ENCODE peak calls at places on chromosomes 11 and 22, in eight cellular contexts. One of them, this sample, is unnamed.

GRCh38 chr22:32803020-32803758 is 1.7 kb downstream of the TIMP3 start:
- DNase-seq in sigmoid colon: peak
- DNase-seq in transverse colon: no peak
- DNase-seq in GM12891: no peak
- DNase-seq in HCT116: no peak
- DNase-seq in K562: no peak
- DNase-seq in suprapubic skin: no peak
- DNase-seq in HepG2: no peak
- DNase-seq in this sample: no peak

GRCh38 chr11:65356394-65356972 is 1.9 kb downstream of the TIGD3 start:
- DNase-seq in transverse colon: no peak
- DNase-seq in HepG2: no peak
- DNase-seq in GM12891: no peak
- DNase-seq in sigmoid colon: no peak
- DNase-seq in suprapubic skin: no peak
- DNase-seq in K562: no peak
- DNase-seq in HCT116: no peak
- DNase-seq in this sample: no peak

GRCh38 chr11:127199306-127199801 is 198.8 kb upstream of the KIRREL3 start:
- DNase-seq in sigmoid colon: no peak
- DNase-seq in K562: no peak
- DNase-seq in HCT116: no peak
- DNase-seq in transverse colon: no peak
- DNase-seq in suprapubic skin: no peak
- DNase-seq in GM12891: no peak
- DNase-seq in HepG2: no peak
- DNase-seq in this sample: no peak

GRCh38 chr11:65444314-65445051 is 21.9 kb downstream of the NEAT1 start:
- DNase-seq in suprapubic skin: no peak
- DNase-seq in K562: no peak
- DNase-seq in transverse colon: no peak
- DNase-seq in sigmoid colon: peak
- DNase-seq in HCT116: no peak
- DNase-seq in GM12891: no peak
- DNase-seq in HepG2: no peak
- DNase-seq in this sample: no peak

GRCh38 chr11:123137496-123138270 is 57.4 kb downstream of the CLMP start:
- DNase-seq in K562: no peak
- DNase-seq in suprapubic skin: peak
- DNase-seq in HCT116: no peak
- DNase-seq in transverse colon: peak
- DNase-seq in sigmoid colon: peak
- DNase-seq in GM12891: peak
- DNase-seq in HepG2: no peak
- DNase-seq in this sample: no peak

GRCh38 chr22:27489265-27489675 is 312.3 kb downstream of the MN1 start:
- DNase-seq in GM12891: no peak
- DNase-seq in HCT116: no peak
- DNase-seq in K562: no peak
- DNase-seq in transverse colon: peak
- DNase-seq in suprapubic skin: no peak
- DNase-seq in HepG2: peak
- DNase-seq in sigmoid colon: no peak
- DNase-seq in this sample: no peak

GRCh38 chr11:68317147-68317785 is 4.9 kb downstream of the LRP5 start:
- DNase-seq in HCT116: no peak
- DNase-seq in suprapubic skin: no peak
- DNase-seq in sigmoid colon: no peak
- DNase-seq in HepG2: no peak
- DNase-seq in transverse colon: no peak
- DNase-seq in K562: no peak
- DNase-seq in GM12891: no peak
- DNase-seq in this sample: no peak

GRCh38 chr11:1876361-1877063 is 15.2 kb downstream of the PRR33 start:
- DNase-seq in transverse colon: peak
- DNase-seq in suprapubic skin: peak
- DNase-seq in GM12891: peak
- DNase-seq in HepG2: peak
- DNase-seq in sigmoid colon: peak
- DNase-seq in K562: peak
- DNase-seq in HCT116: no peak
- DNase-seq in this sample: peak

GRCh38 chr11:93032580-93032979 is 63.1 kb downstream of the MTNR1B start:
- DNase-seq in GM12891: no peak
- DNase-seq in suprapubic skin: no peak
- DNase-seq in transverse colon: no peak
- DNase-seq in HCT116: no peak
- DNase-seq in HepG2: no peak
- DNase-seq in sigmoid colon: no peak
- DNase-seq in K562: no peak
- DNase-seq in this sample: no peak

GRCh38 chr11:59201376-59201775 is 11.4 kb downstream of the MPEG1 start:
- DNase-seq in HCT116: no peak
- DNase-seq in suprapubic skin: no peak
- DNase-seq in HepG2: peak
- DNase-seq in sigmoid colon: no peak
- DNase-seq in K562: peak
- DNase-seq in GM12891: no peak
- DNase-seq in transverse colon: no peak
- DNase-seq in this sample: no peak

GRCh38 chr11:1227551-1228182 is 4.8 kb downstream of the MUC5B start:
- DNase-seq in HepG2: no peak
- DNase-seq in sigmoid colon: peak
- DNase-seq in suprapubic skin: peak
- DNase-seq in GM12891: no peak
- DNase-seq in transverse colon: peak
- DNase-seq in K562: no peak
- DNase-seq in HCT116: no peak
- DNase-seq in this sample: peak

GRCh38 chr11:12900496-12900895 is 108.6 kb upstream of the RASSF10 start:
- DNase-seq in HepG2: peak
- DNase-seq in HCT116: no peak
- DNase-seq in GM12891: no peak
- DNase-seq in transverse colon: no peak
- DNase-seq in sigmoid colon: no peak
- DNase-seq in suprapubic skin: no peak
- DNase-seq in K562: peak
- DNase-seq in this sample: no peak

GRCh38 chr22:17726561-17727243 is 47.6 kb downstream of the BID start:
- DNase-seq in K562: no peak
- DNase-seq in sigmoid colon: no peak
- DNase-seq in HepG2: no peak
- DNase-seq in suprapubic skin: no peak
- DNase-seq in HCT116: no peak
- DNase-seq in GM12891: no peak
- DNase-seq in transverse colon: no peak
- DNase-seq in this sample: no peak

GRCh38 chr22:20606041-20606783 is 98.8 kb downstream of the MED15 start:
- DNase-seq in suprapubic skin: no peak
- DNase-seq in HepG2: peak
- DNase-seq in GM12891: peak
- DNase-seq in transverse colon: peak
- DNase-seq in HCT116: peak
- DNase-seq in sigmoid colon: no peak
- DNase-seq in K562: peak
- DNase-seq in this sample: peak

GRCh38 chr11:128481135-128481534 is 106.2 kb downstream of the ETS1 start:
- DNase-seq in K562: no peak
- DNase-seq in transverse colon: no peak
- DNase-seq in GM12891: no peak
- DNase-seq in sigmoid colon: no peak
- DNase-seq in HepG2: no peak
- DNase-seq in HCT116: no peak
- DNase-seq in suprapubic skin: no peak
- DNase-seq in this sample: no peak

GRCh38 chr11:8317164-8317563 is 53.5 kb upstream of the LMO1 start:
- DNase-seq in K562: no peak
- DNase-seq in HCT116: no peak
- DNase-seq in sigmoid colon: peak
- DNase-seq in HepG2: no peak
- DNase-seq in transverse colon: no peak
- DNase-seq in suprapubic skin: no peak
- DNase-seq in GM12891: no peak
- DNase-seq in this sample: no peak

GRCh38 chr11:130208241-130209127 is 48.9 kb downstream of the ST14 start:
- DNase-seq in suprapubic skin: no peak
- DNase-seq in sigmoid colon: peak
- DNase-seq in HepG2: no peak
- DNase-seq in HCT116: no peak
- DNase-seq in K562: no peak
- DNase-seq in GM12891: no peak
- DNase-seq in transverse colon: peak
- DNase-seq in this sample: no peak

GRCh38 chr22:23180301-23180892 is at the start of gene BCR:
- DNase-seq in K562: peak
- DNase-seq in suprapubic skin: no peak
- DNase-seq in GM12891: peak
- DNase-seq in transverse colon: peak
- DNase-seq in HepG2: no peak
- DNase-seq in HCT116: peak
- DNase-seq in sigmoid colon: peak
- DNase-seq in this sample: peak

GRCh38 chr11:78290293-78291176 is 101.8 kb downstream of the USP35 start:
- DNase-seq in suprapubic skin: no peak
- DNase-seq in K562: peak
- DNase-seq in GM12891: no peak
- DNase-seq in HepG2: peak
- DNase-seq in transverse colon: no peak
- DNase-seq in sigmoid colon: no peak
- DNase-seq in HCT116: no peak
- DNase-seq in this sample: no peak

GRCh38 chr11:118227865-118228785 is 3.3 kb upstream of the JAML start:
- DNase-seq in sigmoid colon: no peak
- DNase-seq in HepG2: no peak
- DNase-seq in suprapubic skin: no peak
- DNase-seq in K562: no peak
- DNase-seq in HCT116: no peak
- DNase-seq in transverse colon: no peak
- DNase-seq in GM12891: no peak
- DNase-seq in this sample: no peak

GRCh38 chr11:11533751-11534150 is 88.1 kb downstream of the GALNT18 start:
- DNase-seq in transverse colon: no peak
- DNase-seq in sigmoid colon: no peak
- DNase-seq in HCT116: no peak
- DNase-seq in K562: no peak
- DNase-seq in GM12891: no peak
- DNase-seq in suprapubic skin: no peak
- DNase-seq in HepG2: no peak
- DNase-seq in this sample: no peak

GRCh38 chr22:39900306-39901227 is at the start of gene GRAP2:
- DNase-seq in suprapubic skin: no peak
- DNase-seq in transverse colon: peak
- DNase-seq in sigmoid colon: no peak
- DNase-seq in HepG2: no peak
- DNase-seq in HCT116: no peak
- DNase-seq in GM12891: peak
- DNase-seq in K562: peak
- DNase-seq in this sample: peak

DNA sequence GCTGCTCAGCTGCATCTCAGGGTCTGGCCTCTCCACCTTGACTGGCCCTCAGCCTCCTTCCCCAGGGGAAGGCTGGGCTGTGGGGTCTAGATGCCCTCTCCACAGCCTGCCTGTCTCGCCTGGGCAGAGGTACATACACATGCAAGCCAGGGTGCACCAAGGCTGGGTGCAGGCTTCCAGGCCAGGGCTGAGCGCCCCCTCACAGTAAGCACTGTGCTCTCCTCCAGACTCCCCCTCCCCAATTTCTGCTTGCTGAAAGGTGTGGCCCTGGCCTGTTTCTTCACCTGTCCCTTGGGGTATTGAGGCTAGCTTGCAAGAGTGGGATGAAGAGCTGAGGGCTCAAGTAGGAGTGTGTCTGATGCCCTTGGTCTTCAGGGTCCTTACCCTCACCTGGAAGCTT is 22.5 kb downstream of the RELT start:
- DNase-seq in transverse colon: no peak
- DNase-seq in K562: no peak
- DNase-seq in HCT116: no peak
- DNase-seq in sigmoid colon: no peak
- DNase-seq in suprapubic skin: no peak
- DNase-seq in HepG2: no peak
- DNase-seq in GM12891: no peak
- DNase-seq in this sample: no peak
- TF ChIP-seq POLR2AphosphoS5 in transverse colon: no peak
- TF ChIP-seq POLR2AphosphoS5 in K562: no peak
- TF ChIP-seq POLR2AphosphoS5 in HCT116: no peak
- TF ChIP-seq POLR2AphosphoS5 in sigmoid colon: no peak
- TF ChIP-seq POLR2AphosphoS5 in suprapubic skin: no peak
- TF ChIP-seq POLR2AphosphoS5 in HepG2: no peak
- TF ChIP-seq POLR2AphosphoS5 in GM12891: peak
- TF ChIP-seq POLR2AphosphoS5 in this sample: peak

GRCh38 chr11:86313793-86314192 is 11.8 kb downstream of the HIKESHI start:
- DNase-seq in transverse colon: no peak
- DNase-seq in suprapubic skin: no peak
- DNase-seq in HepG2: no peak
- DNase-seq in HCT116: no peak
- DNase-seq in K562: no peak
- DNase-seq in GM12891: no peak
- DNase-seq in sigmoid colon: no peak
- DNase-seq in this sample: no peak
- TF ChIP-seq POLR2A in transverse colon: no peak
- TF ChIP-seq POLR2A in suprapubic skin: no peak
- TF ChIP-seq POLR2A in HepG2: no peak
- TF ChIP-seq POLR2A in HCT116: no peak
- TF ChIP-seq POLR2A in K562: no peak
- TF ChIP-seq POLR2A in GM12891: no peak
- TF ChIP-seq POLR2A in sigmoid colon: no peak
- TF ChIP-seq POLR2A in this sample: no peak

GRCh38 chr11:34236572-34236971 is 121.2 kb downstream of the ABTB2 start:
- DNase-seq in sigmoid colon: no peak
- DNase-seq in GM12891: no peak
- DNase-seq in HepG2: no peak
- DNase-seq in HCT116: no peak
- DNase-seq in K562: peak
- DNase-seq in transverse colon: no peak
- DNase-seq in suprapubic skin: no peak
- DNase-seq in this sample: no peak
- TF ChIP-seq POLR2AphosphoS5 in sigmoid colon: no peak
- TF ChIP-seq POLR2AphosphoS5 in GM12891: no peak
- TF ChIP-seq POLR2AphosphoS5 in HepG2: no peak
- TF ChIP-seq POLR2AphosphoS5 in HCT116: no peak
- TF ChIP-seq POLR2AphosphoS5 in K562: peak
- TF ChIP-seq POLR2AphosphoS5 in transverse colon: no peak
- TF ChIP-seq POLR2AphosphoS5 in suprapubic skin: no peak
- TF ChIP-seq POLR2AphosphoS5 in this sample: no peak

DNA sequence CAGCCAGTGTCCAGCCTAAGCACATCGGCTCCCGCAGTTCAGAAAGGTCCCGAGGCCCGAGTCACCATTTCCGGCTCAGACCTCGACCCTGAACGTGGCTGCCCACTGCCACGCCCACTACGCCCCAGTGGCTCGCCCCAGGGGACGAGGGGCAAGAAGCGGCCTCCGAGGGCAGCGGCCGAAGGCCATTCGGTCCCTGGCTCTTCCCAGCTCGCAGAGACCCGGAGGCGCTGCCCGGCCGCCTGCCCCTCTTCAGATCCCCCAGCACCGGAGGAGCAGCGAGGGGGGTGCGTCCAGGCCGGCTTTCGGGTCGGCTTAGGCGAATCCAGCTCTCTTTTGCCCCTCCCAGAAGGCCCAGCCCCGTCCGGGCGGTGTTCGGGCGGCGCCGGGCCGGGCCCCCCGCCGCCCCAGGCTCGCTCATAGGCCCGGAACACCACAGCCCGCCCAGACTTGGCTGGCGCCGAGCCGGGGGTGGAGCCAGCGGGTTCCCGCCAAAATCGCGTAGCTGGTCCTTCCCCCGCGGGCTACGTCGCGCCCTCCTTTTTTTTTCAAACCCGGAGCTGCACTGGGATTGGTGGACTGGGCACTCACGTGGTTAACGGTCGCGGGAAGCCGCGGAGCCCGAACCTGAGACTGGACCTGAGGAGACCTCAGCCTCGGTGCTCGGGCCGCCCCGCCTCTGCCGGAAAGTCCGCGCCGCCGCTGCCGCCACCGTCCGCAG is at the start of gene WEE1:
- DNase-seq in suprapubic skin: peak
- DNase-seq in HCT116: peak
- DNase-seq in transverse colon: peak
- DNase-seq in K562: peak
- DNase-seq in GM12891: peak
- DNase-seq in HepG2: peak
- DNase-seq in sigmoid colon: peak
- DNase-seq in this sample: peak
- TF ChIP-seq POLR2A in suprapubic skin: peak
- TF ChIP-seq POLR2A in HCT116: no peak
- TF ChIP-seq POLR2A in transverse colon: peak
- TF ChIP-seq POLR2A in K562: peak
- TF ChIP-seq POLR2A in GM12891: peak
- TF ChIP-seq POLR2A in HepG2: no peak
- TF ChIP-seq POLR2A in sigmoid colon: peak
- TF ChIP-seq POLR2A in this sample: peak

This sample was measured in GM12892.